ENCODE peak calls at places on chromosomes 13 and 19, in ten cellular contexts. M is upper lobe of left lung; H is pulmonary artery endothelial cell; K is stomach; R is HS-5; B is heart right ventricle; Q is activated gamma-delta T cell treated with Interleukin-2 at 50 U/mL for 16 hours; I is stimulated activated CD4-positive, alpha-beta T cell treated with anti-CD3 and anti-CD28 coated beads, Interleukin-1b, Interleukin-23, amount 100 ng/mL, for 24 hours; V is AG08395; X is AG04449. J is an unnamed sample.

GRCh38 chr13:98976941-98977340 is 923 bp downstream of the DOCK9 start:
- DNase-seq in M (no peak), H (no peak), K (no peak), R (no peak), B (no peak), Q (no peak), I (no peak), V (no peak), X (no peak), J (no peak)

GRCh38 chr13:91242652-91243051 is 104.8 kb upstream of the MIR17HG start:
- DNase-seq in M (no peak), H (no peak), K (no peak), R (no peak), B (no peak), Q (no peak), I (no peak), V (no peak), X (no peak), J (no peak)

GRCh38 chr19:28563964-28564914 is 648.7 kb downstream of the UQCRFS1 start:
- DNase-seq in M (no peak), H (no peak), K (no peak), R (no peak), B (no peak), Q (no peak), I (no peak), V (no peak), X (no peak), J (no peak)

GRCh38 chr13:109028626-109029025 is 399.2 kb downstream of the MYO16 start:
- DNase-seq in M (no peak), H (no peak), K (no peak), R (no peak), B (no peak), Q (no peak), I (no peak), V (no peak), X (no peak), J (no peak)

GRCh38 chr19:44903602-44904425 is 1.8 kb upstream of the APOE start:
- DNase-seq in M (peak; percentile 72), H (no peak), K (peak; percentile 80), R (no peak), B (peak; percentile 78), Q (peak; percentile 72), I (peak; percentile 73), V (peak; percentile 79), X (no peak), J (peak; percentile 38)

GRCh38 chr13:113832204-113832603 is 31.7 kb downstream of the GAS6 start:
- DNase-seq in M (no peak), H (no peak), K (no peak), R (no peak), B (no peak), Q (no peak), I (no peak), V (no peak), X (no peak), J (no peak)

GRCh38 chr13:59247166-59247565 is 916.6 kb downstream of the DIAPH3 start:
- DNase-seq in M (no peak), H (no peak), K (peak; percentile 49), R (no peak), B (peak; percentile 70), Q (no peak), I (no peak), V (no peak), X (no peak), J (no peak)

GRCh38 chr13:104414771-104415170 is 1348.6 kb upstream of the SLC10A2 start:
- DNase-seq in M (no peak), H (no peak), K (no peak), R (no peak), B (no peak), Q (no peak), I (no peak), V (no peak), X (no peak), J (no peak)

GRCh38 chr13:59680429-59681024 is 483.2 kb downstream of the DIAPH3 start:
- DNase-seq in M (no peak), H (no peak), K (no peak), R (no peak), B (no peak), Q (no peak), I (no peak), V (peak; percentile 34), X (no peak), J (peak; percentile 26)

GRCh38 chr13:24092108-24092507 is 68.4 kb upstream of the SPATA13 start:
- DNase-seq in M (no peak), H (no peak), K (no peak), R (no peak), B (no peak), Q (no peak), I (no peak), V (no peak), X (no peak), J (no peak)

GRCh38 chr19:13149628-13150186 is 468 bp downstream of the STX10 start:
- DNase-seq in M (peak; percentile 75), H (no peak), K (peak; percentile 61), R (no peak), B (peak; percentile 58), Q (peak; percentile 29), I (no peak), V (no peak), X (no peak), J (peak; percentile 39)

GRCh38 chr13:47326061-47326460 is 429.2 kb upstream of the HTR2A start:
- DNase-seq in M (no peak), H (no peak), K (no peak), R (no peak), B (no peak), Q (no peak), I (no peak), V (peak; percentile 37), X (no peak), J (peak; percentile 28)

GRCh38 chr13:20332361-20333096 is 100.4 kb upstream of the GJB6 start:
- DNase-seq in M (no peak), H (no peak), K (no peak), R (no peak), B (no peak), Q (no peak), I (no peak), V (no peak), X (no peak), J (no peak)

GRCh38 chr19:11848594-11849263 is at the start of gene ZNF439:
- DNase-seq in M (peak; percentile 95), H (no peak), K (peak; percentile 91), R (peak; percentile 24), B (peak; percentile 91), Q (peak; percentile 84), I (peak; percentile 91), V (peak; percentile 91), X (peak; percentile 7), J (peak; percentile 8)

GRCh38 chr19:35975608-35976214 is 19.3 kb upstream of the SDHAF1 start:
- DNase-seq in M (no peak), H (no peak), K (no peak), R (no peak), B (no peak), Q (no peak), I (no peak), V (peak; percentile 40), X (no peak), J (no peak)